ENCODE peak calls at places on chromosomes 11 and 22, in four cellular contexts. One of them, this sample, is unnamed.

GRCh38 chr11:130531061-130531460 is 82.6 kb downstream of the ADAMTS15 start:
- DNase-seq in HFF-Myc: no peak
- DNase-seq in GM06990: no peak
- DNase-seq in A549: no peak
- DNase-seq in this sample: no peak

GRCh38 chr11:62578541-62578940 is 4.8 kb upstream of the EEF1G start:
- DNase-seq in HFF-Myc: no peak
- DNase-seq in GM06990: no peak
- DNase-seq in A549: no peak
- DNase-seq in this sample: no peak

GRCh38 chr11:122157540-122158173 is 41.6 kb upstream of the BLID start:
- DNase-seq in HFF-Myc: no peak
- DNase-seq in GM06990: no peak
- DNase-seq in A549: no peak
- DNase-seq in this sample: no peak

GRCh38 chr11:119975561-119976152 is 162.3 kb downstream of the TRIM29 start:
- DNase-seq in HFF-Myc: no peak
- DNase-seq in GM06990: no peak
- DNase-seq in A549: no peak
- DNase-seq in this sample: no peak

GRCh38 chr11:12556788-12557384 is 117.3 kb upstream of the TEAD1 start:
- DNase-seq in HFF-Myc: peak
- DNase-seq in GM06990: no peak
- DNase-seq in A549: peak
- DNase-seq in this sample: no peak

GRCh38 chr11:36186340-36186739 is 102.9 kb downstream of the COMMD9 start:
- DNase-seq in HFF-Myc: peak
- DNase-seq in GM06990: no peak
- DNase-seq in A549: no peak
- DNase-seq in this sample: no peak

GRCh38 chr22:44450503-44450902 is 47.5 kb downstream of the RTL6 start:
- DNase-seq in HFF-Myc: no peak
- DNase-seq in GM06990: no peak
- DNase-seq in A549: no peak
- DNase-seq in this sample: no peak

GRCh38 chr11:36724742-36725387 is 126.8 kb upstream of the RAG2 start:
- DNase-seq in HFF-Myc: no peak
- DNase-seq in GM06990: peak
- DNase-seq in A549: no peak
- DNase-seq in this sample: peak

GRCh38 chr22:36323182-36323854 is 64.4 kb downstream of the MYH9 start:
- DNase-seq in HFF-Myc: no peak
- DNase-seq in GM06990: no peak
- DNase-seq in A549: no peak
- DNase-seq in this sample: no peak

GRCh38 chr22:23104109-23104971 is 34.0 kb downstream of the GNAZ start:
- DNase-seq in HFF-Myc: no peak
- DNase-seq in GM06990: no peak
- DNase-seq in A549: no peak
- DNase-seq in this sample: no peak

GRCh38 chr22:46114518-46115387 is 35.6 kb upstream of the PPARA start:
- DNase-seq in HFF-Myc: no peak
- DNase-seq in GM06990: no peak
- DNase-seq in A549: no peak
- DNase-seq in this sample: no peak

GRCh38 chr11:124865902-124866851 is 945 bp downstream of the ROBO3 start:
- DNase-seq in HFF-Myc: no peak
- DNase-seq in GM06990: peak
- DNase-seq in A549: peak
- DNase-seq in this sample: peak

GRCh38 chr22:50473088-50473487 is 1.7 kb downstream of the SBF1 start:
- DNase-seq in HFF-Myc: no peak
- DNase-seq in GM06990: no peak
- DNase-seq in A549: peak
- DNase-seq in this sample: peak
- TF ChIP-seq CTCF in HFF-Myc: peak
- TF ChIP-seq CTCF in GM06990: peak
- TF ChIP-seq CTCF in A549: peak
- TF ChIP-seq CTCF in this sample: peak

GRCh38 chr11:72222907-72223614 is 1.5 kb upstream of the INPPL1 start:
- DNase-seq in HFF-Myc: peak
- DNase-seq in GM06990: peak
- DNase-seq in A549: peak
- DNase-seq in this sample: peak
- TF ChIP-seq CTCF in HFF-Myc: peak
- TF ChIP-seq CTCF in GM06990: no peak
- TF ChIP-seq CTCF in A549: no peak
- TF ChIP-seq CTCF in this sample: peak

GRCh38 chr22:37905534-37906363 is at the start of gene MICALL1:
- DNase-seq in HFF-Myc: no peak
- DNase-seq in GM06990: peak
- DNase-seq in A549: peak
- DNase-seq in this sample: peak
- TF ChIP-seq CTCF in HFF-Myc: no peak
- TF ChIP-seq CTCF in GM06990: no peak
- TF ChIP-seq CTCF in A549: peak
- TF ChIP-seq CTCF in this sample: peak

GRCh38 chr11:30561691-30562412 is 24.3 kb downstream of the MPPED2 start:
- DNase-seq in HFF-Myc: no peak
- DNase-seq in GM06990: no peak
- DNase-seq in A549: no peak
- DNase-seq in this sample: no peak

GRCh38 chr11:30566482-30566881 is 19.7 kb downstream of the MPPED2 start:
- DNase-seq in HFF-Myc: no peak
- DNase-seq in GM06990: no peak
- DNase-seq in A549: no peak
- DNase-seq in this sample: no peak

GRCh38 chr11:30567148-30567547 is 19.0 kb downstream of the MPPED2 start:
- DNase-seq in HFF-Myc: no peak
- DNase-seq in GM06990: no peak
- DNase-seq in A549: no peak
- DNase-seq in this sample: no peak

GRCh38 chr11:30567644-30568043 is 18.5 kb downstream of the MPPED2 start:
- DNase-seq in HFF-Myc: no peak
- DNase-seq in GM06990: no peak
- DNase-seq in A549: no peak
- DNase-seq in this sample: no peak

GRCh38 chr11:30564994-30565393 is 21.2 kb downstream of the MPPED2 start:
- DNase-seq in HFF-Myc: no peak
- DNase-seq in GM06990: no peak
- DNase-seq in A549: no peak
- DNase-seq in this sample: no peak
- TF ChIP-seq CTCF in HFF-Myc: no peak
- TF ChIP-seq CTCF in GM06990: no peak
- TF ChIP-seq CTCF in A549: no peak
- TF ChIP-seq CTCF in this sample: no peak

DNA sequence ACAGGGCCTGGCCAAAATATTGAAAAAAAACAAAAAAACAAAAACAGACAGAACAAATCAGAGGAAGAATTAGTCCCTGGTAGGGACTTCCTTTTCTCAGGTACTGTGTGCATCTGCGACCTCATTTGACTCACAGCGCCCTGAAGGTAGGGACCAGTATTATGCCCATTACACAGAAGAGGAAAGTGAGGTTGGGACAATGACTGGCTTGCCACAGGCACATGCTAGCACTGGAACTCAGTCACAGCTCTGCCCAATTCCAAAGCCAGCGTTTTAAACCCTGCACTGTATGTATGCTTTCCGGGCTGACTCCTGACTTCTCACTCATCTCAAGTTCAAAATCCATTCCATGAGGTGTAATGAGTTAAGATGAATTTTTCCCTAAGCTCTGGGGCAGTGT is 3.3 kb downstream of the SEC14L4 start:
- DNase-seq in HFF-Myc: no peak
- DNase-seq in GM06990: no peak
- DNase-seq in A549: no peak
- DNase-seq in this sample: no peak
- TF ChIP-seq CTCF in HFF-Myc: no peak
- TF ChIP-seq CTCF in GM06990: no peak
- TF ChIP-seq CTCF in A549: no peak
- TF ChIP-seq CTCF in this sample: no peak

GRCh38 chr11:63874511-63874910 is 35.6 kb downstream of the MARK2 start:
- DNase-seq in HFF-Myc: no peak
- DNase-seq in GM06990: no peak
- DNase-seq in A549: no peak
- DNase-seq in this sample: no peak
- TF ChIP-seq CTCF in HFF-Myc: no peak
- TF ChIP-seq CTCF in GM06990: no peak
- TF ChIP-seq CTCF in A549: no peak
- TF ChIP-seq CTCF in this sample: no peak

GRCh38 chr11:97269527-97269926 is 879.7 kb downstream of the JRKL start:
- DNase-seq in HFF-Myc: no peak
- DNase-seq in GM06990: no peak
- DNase-seq in A549: no peak
- DNase-seq in this sample: no peak
- TF ChIP-seq CTCF in HFF-Myc: no peak
- TF ChIP-seq CTCF in GM06990: peak
- TF ChIP-seq CTCF in A549: no peak
- TF ChIP-seq CTCF in this sample: no peak

GRCh38 chr11:3956038-3956437 is 100.6 kb downstream of the STIM1 start:
- DNase-seq in HFF-Myc: no peak
- DNase-seq in GM06990: no peak
- DNase-seq in A549: no peak
- DNase-seq in this sample: no peak
- TF ChIP-seq CTCF in HFF-Myc: no peak
- TF ChIP-seq CTCF in GM06990: no peak
- TF ChIP-seq CTCF in A549: no peak
- TF ChIP-seq CTCF in this sample: no peak